ENCODE peak calls at places on chromosomes 11 and 22, in four cellular contexts. T, Y, R and F are unnamed samples.

GRCh38 chr11:67288198-67288451 is 978 bp upstream of the ANKRD13D start:
- DNase-seq in T (no peak), Y (no peak), R (no peak), F (no peak)

GRCh38 chr22:32752326-32752725 is 49.2 kb upstream of the TIMP3 start:
- DNase-seq in T (peak), Y (no peak), R (no peak), F (no peak)

GRCh38 chr11:43447124-43447523 is 88.4 kb downstream of the TTC17 start:
- DNase-seq in T (no peak), Y (no peak), R (no peak), F (no peak)

GRCh38 chr22:31742115-31742514 is 7.8 kb downstream of the PRR14L start:
- DNase-seq in T (peak), Y (no peak), R (no peak), F (no peak)

GRCh38 chr22:31899661-31900060 is 44.7 kb upstream of the YWHAH start:
- DNase-seq in T (no peak), Y (no peak), R (no peak), F (no peak)

GRCh38 chr11:15685311-15685710 is 570.6 kb downstream of the INSC start:
- DNase-seq in T (no peak), Y (no peak), R (no peak), F (no peak)

GRCh38 chr22:19082793-19083192 is 39.4 kb downstream of the DGCR2 start:
- DNase-seq in T (no peak), Y (no peak), R (no peak), F (no peak)

GRCh38 chr11:9530901-9531625 is 42.4 kb upstream of the WEE1 start:
- DNase-seq in T (no peak), Y (no peak), R (no peak), F (no peak)

GRCh38 chr11:114254571-114255146 is 41.5 kb upstream of the NNMT start:
- DNase-seq in T (no peak), Y (no peak), R (no peak), F (no peak)

GRCh38 chr22:44710474-44711235 is 8.7 kb downstream of the PRR5 start:
- DNase-seq in T (no peak), Y (no peak), R (no peak), F (no peak)

GRCh38 chr11:117928818-117929567 is at the start of gene TMPRSS13:
- DNase-seq in T (no peak), Y (no peak), R (no peak), F (no peak)

GRCh38 chr11:70761094-70761905 is 363.0 kb downstream of the CTTN start:
- DNase-seq in T (peak), Y (no peak), R (no peak), F (no peak)

GRCh38 chr22:23193420-23193819 is 13.1 kb downstream of the BCR start:
- DNase-seq in T (no peak), Y (no peak), R (no peak), F (no peak)

GRCh38 chr22:18145676-18146388 is 4.1 kb upstream of the USP18 start:
- DNase-seq in T (no peak), Y (no peak), R (no peak), F (no peak)

GRCh38 chr22:31944700-31945477 is 554 bp downstream of the YWHAH start:
- DNase-seq in T (peak), Y (peak), R (peak), F (no peak)

GRCh38 chr22:23094695-23095466 is 24.6 kb downstream of the GNAZ start:
- DNase-seq in T (no peak), Y (no peak), R (no peak), F (no peak)

GRCh38 chr11:19242184-19242932 is 1.6 kb upstream of the E2F8 start:
- DNase-seq in T (peak), Y (no peak), R (no peak), F (no peak)

GRCh38 chr22:30235687-30236170 is 10.8 kb downstream of the LIF start:
- DNase-seq in T (peak), Y (no peak), R (peak), F (peak)

GRCh38 chr11:43943357-43943930 is 1.0 kb downstream of the C11orf96 start:
- DNase-seq in T (peak), Y (no peak), R (no peak), F (no peak)

GRCh38 chr11:34624069-34624468 is 3.2 kb downstream of the EHF start:
- DNase-seq in T (no peak), Y (no peak), R (no peak), F (no peak)

GRCh38 chr11:120630100-120630499 is 118.6 kb downstream of the GRIK4 start:
- DNase-seq in T (no peak), Y (no peak), R (no peak), F (no peak)

GRCh38 chr11:119741369-119742262 is 12.6 kb upstream of the NECTIN1 start:
- DNase-seq in T (peak), Y (peak), R (no peak), F (no peak)

GRCh38 chr22:45429921-45430775 is 16.7 kb downstream of the RIBC2 start:
- DNase-seq in T (no peak), Y (no peak), R (no peak), F (no peak)

GRCh38 chr11:76666408-76666807 is 4.1 kb downstream of the LRRC32 start:
- DNase-seq in T (no peak), Y (no peak), R (no peak), F (no peak)

GRCh38 chr11:67641302-67642147 is 2.0 kb upstream of the TBX10 start:
- DNase-seq in T (no peak), Y (no peak), R (no peak), F (no peak)

GRCh38 chr11:60634151-60634550 is 65.3 kb upstream of the MS4A8 start:
- DNase-seq in T (peak), Y (no peak), R (no peak), F (no peak)

GRCh38 chr11:12868315-12869073 is 140.6 kb upstream of the RASSF10 start:
- DNase-seq in T (peak), Y (no peak), R (no peak), F (no peak)

GRCh38 chr11:82671451-82671850 is 62.2 kb downstream of the FAM181B start:
- DNase-seq in T (no peak), Y (no peak), R (no peak), F (no peak)

GRCh38 chr11:122735031-122735430 is 79.5 kb downstream of the UBASH3B start:
- DNase-seq in T (no peak), Y (no peak), R (no peak), F (no peak)

GRCh38 chr11:69126286-69126685 is 29.4 kb upstream of the SMIM38 start:
- DNase-seq in T (no peak), Y (no peak), R (no peak), F (no peak)

GRCh38 chr11:96161271-96162089 is 181.5 kb downstream of the MAML2 start:
- DNase-seq in T (peak), Y (no peak), R (no peak), F (no peak)

GRCh38 chr11:15969701-15970329 is 386.5 kb downstream of the SOX6 start:
- DNase-seq in T (peak), Y (no peak), R (no peak), F (peak)

GRCh38 chr11:1017269-1018005 is 19.1 kb downstream of the MUC6 start:
- DNase-seq in T (peak), Y (no peak), R (no peak), F (peak)

GRCh38 chr11:122197055-122197987 is 81.3 kb upstream of the BLID start:
- DNase-seq in T (peak), Y (no peak), R (peak), F (peak)

GRCh38 chr22:22556578-22556977 is 2.5 kb downstream of the PRAME start:
- DNase-seq in T (no peak), Y (no peak), R (no peak), F (no peak)

GRCh38 chr11:114775849-114776621 is 97.7 kb downstream of the NXPE2 start:
- DNase-seq in T (no peak), Y (no peak), R (no peak), F (no peak)

GRCh38 chr22:46444390-46444854 is 93.0 kb downstream of the CELSR1 start:
- DNase-seq in T (peak), Y (no peak), R (no peak), F (no peak)